ENCODE peak calls at places on chromosomes 2 and 18, in five cellular contexts. P, Z, M, K and X are unnamed samples.

GRCh38 chr2:118061135-118061955 is 26.9 kb upstream of the INSIG2 start:
- DNase-seq in M (peak; percentile 87), Z (no peak), P (peak; percentile 18), K (peak; percentile 88), X (peak; percentile 18)

GRCh38 chr2:30565860-30566358 is 118.9 kb downstream of the LCLAT1 start:
- DNase-seq in Z (no peak), K (peak; percentile 81), M (no peak), P (no peak), X (no peak)

GRCh38 chr18:3012306-3012919 is 531 bp downstream of the LPIN2 start:
- DNase-seq in M (no peak), Z (peak; percentile 45), P (peak; percentile 56), K (peak; percentile 18), X (no peak)

GRCh38 chr2:6824962-6825361 is 40.7 kb downstream of the CMPK2 start:
- DNase-seq in P (no peak), Z (no peak), M (peak; percentile 24), K (peak; percentile 86), X (no peak)

GRCh38 chr2:5914831-5915611 is 222.8 kb downstream of the SOX11 start:
- DNase-seq in M (peak; percentile 1), Z (no peak), K (no peak), P (no peak), X (no peak)

GRCh38 chr2:239832995-239833727 is 192.0 kb downstream of the NDUFA10 start:
- DNase-seq in M (no peak), Z (no peak), P (no peak), K (no peak), X (no peak)

GRCh38 chr18:61870151-61870550 is 22.7 kb downstream of the RNF152 start:
- DNase-seq in M (no peak), K (peak; percentile 52), P (no peak), Z (no peak), X (no peak)

GRCh38 chr2:30631051-30631671 is 176.1 kb downstream of the CAPN13 start:
- DNase-seq in K (peak; percentile 65), M (no peak), P (no peak), Z (no peak), X (no peak)

GRCh38 chr18:42048150-42048549 is 93.1 kb downstream of the PIK3C3 start:
- DNase-seq in P (no peak), K (peak; percentile 93), M (peak; percentile 92), Z (no peak), X (no peak)

GRCh38 chr2:98909381-98910211 is 26.4 kb downstream of the CRACDL start:
- DNase-seq in M (peak; percentile 74), P (no peak), K (peak; percentile 86), Z (no peak), X (no peak)

GRCh38 chr2:198127627-198128026 is 323.2 kb downstream of the PLCL1 start:
- DNase-seq in P (peak; percentile 7), M (peak; percentile 76), Z (peak; percentile 45), K (peak; percentile 65), X (peak; percentile 6)

GRCh38 chr2:170020777-170021176 is 157.2 kb upstream of the MYO3B start:
- DNase-seq in M (no peak), Z (no peak), K (no peak), P (no peak), X (no peak)

GRCh38 chr2:74867841-74868658 is 34.1 kb downstream of the HK2 start:
- DNase-seq in K (peak; percentile 98), Z (no peak), P (no peak), M (peak; percentile 62), X (no peak)